ENCODE peak calls at places on chromosomes 6 and 20, in six cellular contexts. Y is T-helper 22 cell; A is CD8-positive, alpha-beta T cell; D is psoas muscle; H is bronchial epithelial cell; S is kidney tubule cell. G is an unnamed sample.

GRCh38 chr6:34151321-34152041 is 5.6 kb upstream of the GRM4 start:
- DNase-seq in S (no peak), H (no peak), D (no peak), Y (no peak), A (no peak), G (peak)

GRCh38 chr20:6626805-6627204 is 140.7 kb upstream of the BMP2 start:
- DNase-seq in D (no peak), Y (no peak), A (no peak), H (no peak), S (no peak), G (peak)

GRCh38 chr20:41041693-41042092 is 13.1 kb downstream of the TOP1 start:
- DNase-seq in S (no peak), H (no peak), A (no peak), Y (no peak), D (no peak), G (no peak)

GRCh38 chr6:106495014-106495413 is 134.3 kb downstream of the RTN4IP1 start:
- DNase-seq in A (no peak), S (no peak), H (peak), Y (no peak), D (no peak), G (no peak)

GRCh38 chr6:158666637-158667359 is 16.9 kb downstream of the SYTL3 start:
- DNase-seq in Y (no peak), A (no peak), H (peak), S (no peak), D (no peak), G (peak)

GRCh38 chr6:69732045-69732444 is 64.8 kb downstream of the LMBRD1 start:
- DNase-seq in Y (no peak), A (no peak), S (no peak), H (peak), D (no peak), G (no peak)

GRCh38 chr6:21752054-21752811 is 158.7 kb downstream of the SOX4 start:
- DNase-seq in D (no peak), H (peak), S (peak), Y (no peak), A (no peak), G (peak)

GRCh38 chr6:151679941-151680340 is 127.5 kb upstream of the ESR1 start:
- DNase-seq in H (no peak), A (no peak), Y (no peak), S (no peak), D (no peak), G (no peak)

GRCh38 chr20:22814475-22815205 is 220.5 kb upstream of the SSTR4 start:
- DNase-seq in A (no peak), D (no peak), Y (no peak), H (no peak), S (no peak), G (no peak)

GRCh38 chr6:42523158-42523814 is 40.5 kb upstream of the UBR2 start:
- DNase-seq in Y (no peak), D (no peak), S (no peak), A (no peak), H (no peak), G (no peak)

GRCh38 chr6:30625511-30625910 is 1.2 kb upstream of the ATAT1 start:
- DNase-seq in H (no peak), D (no peak), Y (no peak), A (no peak), S (no peak), G (no peak)

GRCh38 chr20:47704746-47705496 is 80.4 kb downstream of the SULF2 start:
- DNase-seq in Y (no peak), A (no peak), H (peak), D (peak), S (no peak), G (no peak)

GRCh38 chr20:32152421-32153155 is 43.1 kb downstream of the TM9SF4 start:
- DNase-seq in Y (no peak), H (no peak), D (no peak), S (peak), A (no peak), G (peak)

GRCh38 chr20:58129736-58130135 is 98.7 kb downstream of the ANKRD60 start:
- DNase-seq in Y (no peak), S (no peak), H (no peak), A (no peak), D (no peak), G (no peak)

GRCh38 chr6:137967689-137968467 is 100.8 kb downstream of the TNFAIP3 start:
- DNase-seq in A (no peak), Y (no peak), S (no peak), D (no peak), H (no peak), G (no peak)

G was measured in DMS53.